ENCODE peak calls at places on chromosomes 13 and 19, in seven cellular contexts. A is mesendoderm, V is IMR-90, B is neuronal stem cell, U is H9, M is H1, L is trophoblast cell. Y is an unnamed sample.

GRCh38 chr13:99196466-99197256 is 4.0 kb upstream of the UBAC2 start:
- DNase-seq in A (no peak), V (no peak), B (no peak), U (no peak), M (no peak), L (peak), Y (no peak)

GRCh38 chr13:49985129-49985528 is 11.7 kb upstream of the TRIM13 start:
- DNase-seq in A (no peak), V (no peak), B (no peak), U (no peak), M (no peak), L (no peak), Y (no peak)

GRCh38 chr19:12617646-12618045 is 6.9 kb downstream of the ZNF791 start:
- DNase-seq in A (no peak), V (no peak), B (no peak), U (no peak), M (no peak), L (peak), Y (no peak)

GRCh38 chr19:23699521-23699860 is 12.5 kb upstream of the ZNF675 start:
- DNase-seq in A (peak), V (no peak), B (no peak), U (no peak), M (no peak), L (peak), Y (no peak)

GRCh38 chr19:5048091-5048726 is 79.3 kb downstream of the KDM4B start:
- DNase-seq in A (peak), V (peak), B (peak), U (peak), M (peak), L (peak), Y (peak)

GRCh38 chr13:47299316-47299715 is 402.5 kb upstream of the HTR2A start:
- DNase-seq in A (no peak), V (peak), B (no peak), U (no peak), M (no peak), L (no peak), Y (peak)

GRCh38 chr13:76723551-76724232 is 162.5 kb downstream of the KCTD12 start:
- DNase-seq in A (peak), V (peak), B (no peak), U (peak), M (peak), L (peak), Y (peak)

GRCh38 chr19:2476451-2477140 is 669 bp downstream of the GADD45B start:
- DNase-seq in A (peak), V (peak), B (no peak), U (no peak), M (peak), L (peak), Y (peak)

GRCh38 chr19:4702764-4703163 is 20.9 kb downstream of the DPP9 start:
- DNase-seq in A (no peak), V (no peak), B (no peak), U (no peak), M (no peak), L (no peak), Y (no peak)

GRCh38 chr19:39941615-39942507 is 7.4 kb upstream of the FCGBP start:
- DNase-seq in A (no peak), V (peak), B (peak), U (no peak), M (no peak), L (no peak), Y (peak)

GRCh38 chr19:41815301-41815700 is 18.9 kb downstream of the CEACAM3 start:
- DNase-seq in A (no peak), V (no peak), B (no peak), U (no peak), M (no peak), L (no peak), Y (no peak)

GRCh38 chr19:3576696-3577443 is 4.1 kb downstream of the HMG20B start:
- DNase-seq in A (peak), V (peak), B (no peak), U (peak), M (peak), L (no peak), Y (peak)

GRCh38 chr19:35995655-35995993 is 636 bp downstream of the SDHAF1 start:
- DNase-seq in A (peak), V (peak), B (no peak), U (peak), M (peak), L (peak), Y (peak)

GRCh38 chr13:32224916-32225315 is 90.2 kb downstream of the ZAR1L start:
- DNase-seq in A (no peak), V (peak), B (no peak), U (no peak), M (no peak), L (no peak), Y (peak)

GRCh38 chr19:54653181-54653809 is 9.5 kb upstream of the LILRB4 start:
- DNase-seq in A (peak), V (peak), B (no peak), U (no peak), M (no peak), L (no peak), Y (peak)

GRCh38 chr13:48749699-48750473 is 96.2 kb downstream of the CYSLTR2 start:
- DNase-seq in A (peak), V (peak), B (peak), U (peak), M (peak), L (peak), Y (peak)

GRCh38 chr19:38852231-38853044 is 2.7 kb upstream of the HNRNPL start:
- DNase-seq in A (peak), V (peak), B (no peak), U (peak), M (peak), L (peak), Y (peak)

GRCh38 chr19:29590278-29590677 is 15.8 kb upstream of the POP4 start:
- DNase-seq in A (peak), V (no peak), B (no peak), U (no peak), M (no peak), L (no peak), Y (no peak)

GRCh38 chr13:84400711-84401110 is 518.4 kb upstream of the SLITRK1 start:
- DNase-seq in A (no peak), V (peak), B (no peak), U (no peak), M (no peak), L (no peak), Y (peak)

GRCh38 chr19:56015756-56016155 is 29.2 kb downstream of the NLRP5 start:
- DNase-seq in A (no peak), V (no peak), B (no peak), U (no peak), M (no peak), L (no peak), Y (no peak)

GRCh38 chr19:3413796-3414327 is 47.5 kb downstream of the NFIC start:
- DNase-seq in A (no peak), V (no peak), B (no peak), U (no peak), M (no peak), L (no peak), Y (peak)

GRCh38 chr19:438416-438958 is 22.3 kb downstream of the SHC2 start:
- DNase-seq in A (no peak), V (no peak), B (no peak), U (no peak), M (no peak), L (no peak), Y (no peak)

GRCh38 chr13:43782686-43783085 is 4.1 kb downstream of the ENOX1 start:
- DNase-seq in A (no peak), V (no peak), B (no peak), U (no peak), M (no peak), L (no peak), Y (no peak)

GRCh38 chr13:29452773-29453574 is 142.5 kb downstream of the SLC7A1 start:
- DNase-seq in A (no peak), V (no peak), B (no peak), U (no peak), M (no peak), L (no peak), Y (no peak)

GRCh38 chr13:49759503-49759902 is 33.0 kb downstream of the KPNA3 start:
- DNase-seq in A (peak), V (no peak), B (no peak), U (no peak), M (no peak), L (no peak), Y (no peak)

GRCh38 chr13:70023506-70023905 is 84.1 kb upstream of the ATXN8OS start:
- DNase-seq in A (no peak), V (no peak), B (no peak), U (no peak), M (no peak), L (no peak), Y (no peak)

GRCh38 chr13:50955807-50956206 is 46.2 kb downstream of the RNASEH2B start:
- DNase-seq in A (no peak), V (no peak), B (no peak), U (no peak), M (no peak), L (no peak), Y (no peak)

DNA sequence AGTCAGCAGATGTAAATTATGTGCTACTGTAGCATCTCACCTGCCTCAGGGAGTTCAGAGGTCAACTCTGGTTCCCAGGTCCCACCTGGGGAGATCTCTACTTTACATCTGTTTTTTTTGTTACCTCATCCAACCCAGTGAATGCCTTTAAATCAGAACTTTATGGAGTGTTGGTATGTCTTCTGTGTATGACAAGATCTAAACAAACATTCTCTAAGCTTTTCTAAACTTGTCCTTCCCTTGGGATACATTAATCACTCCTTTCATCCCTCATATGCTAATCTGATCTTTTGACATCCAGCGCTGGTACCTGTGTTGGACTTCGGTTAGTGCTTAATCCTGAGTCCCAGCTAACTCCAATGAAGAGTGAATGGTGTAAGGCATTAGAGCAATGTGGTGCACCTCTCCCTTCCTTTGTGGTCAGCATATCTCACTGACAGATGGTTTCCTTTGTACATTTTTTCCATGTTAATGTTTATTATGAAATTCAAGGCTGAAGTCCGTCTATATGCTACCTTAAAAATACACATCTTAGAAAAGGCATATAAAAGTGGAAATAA is 213.4 kb downstream of the ABCC4 start:
- DNase-seq in A (no peak), V (peak), B (no peak), U (no peak), M (no peak), L (no peak), Y (peak)
- H3K23ac ChIP-seq in A (no peak), V (no peak), B (no peak), U (no peak), M (no peak), L (no peak), Y (no peak)

GRCh38 chr19:45234089-45234869 is 10.9 kb downstream of the EXOC3L2 start:
- DNase-seq in A (no peak), V (no peak), B (no peak), U (peak), M (peak), L (no peak), Y (no peak)
- H3K9ac ChIP-seq in A (no peak), V (no peak), B (peak), U (no peak), M (no peak), L (no peak), Y (no peak)

GRCh38 chr13:110759710-110760109 is 46.2 kb downstream of the ING1 start:
- DNase-seq in A (no peak), V (peak), B (no peak), U (no peak), M (no peak), L (no peak), Y (peak)

GRCh38 chr13:110756268-110756667 is 42.8 kb downstream of the ING1 start:
- DNase-seq in A (peak), V (peak), B (no peak), U (no peak), M (no peak), L (peak), Y (peak)

GRCh38 chr13:110760611-110761010 is 47.1 kb downstream of the ING1 start:
- DNase-seq in A (no peak), V (no peak), B (no peak), U (no peak), M (no peak), L (no peak), Y (no peak)

GRCh38 chr13:110757296-110757695 is 43.8 kb downstream of the ING1 start:
- DNase-seq in A (no peak), V (no peak), B (no peak), U (peak), M (peak), L (no peak), Y (no peak)

GRCh38 chr13:110758195-110758594 is 44.7 kb downstream of the ING1 start:
- DNase-seq in A (peak), V (peak), B (no peak), U (no peak), M (no peak), L (no peak), Y (peak)
- H3K23ac ChIP-seq in A (no peak), V (no peak), B (no peak), U (no peak), M (no peak), L (no peak), Y (no peak)

GRCh38 chr19:50333235-50333736 is 4.1 kb upstream of the KCNC3 start:
- DNase-seq in A (peak), V (peak), B (peak), U (peak), M (peak), L (peak), Y (peak)
- H3K9ac ChIP-seq in A (peak), V (no peak), B (peak), U (no peak), M (peak), L (no peak), Y (peak)

GRCh38 chr19:14441041-14441938 is 8.2 kb downstream of the PKN1 start:
- DNase-seq in A (no peak), V (no peak), B (no peak), U (no peak), M (no peak), L (no peak), Y (no peak)

GRCh38 chr19:14435320-14436050 is 2.4 kb downstream of the PKN1 start:
- DNase-seq in A (no peak), V (no peak), B (no peak), U (no peak), M (no peak), L (no peak), Y (no peak)

GRCh38 chr19:14440049-14440448 is 6.9 kb downstream of the PKN1 start:
- DNase-seq in A (no peak), V (no peak), B (no peak), U (no peak), M (no peak), L (no peak), Y (no peak)

GRCh38 chr19:14437578-14438140 is 4.6 kb downstream of the PKN1 start:
- DNase-seq in A (peak), V (no peak), B (no peak), U (no peak), M (no peak), L (peak), Y (no peak)

GRCh38 chr19:14439014-14439413 is 5.9 kb downstream of the PKN1 start:
- DNase-seq in A (no peak), V (no peak), B (no peak), U (no peak), M (no peak), L (no peak), Y (no peak)
- H3K23ac ChIP-seq in A (no peak), V (no peak), B (peak), U (no peak), M (no peak), L (no peak), Y (no peak)

GRCh38 chr13:41454170-41454569 is 3.2 kb upstream of the RGCC start:
- DNase-seq in A (no peak), V (no peak), B (no peak), U (no peak), M (no peak), L (no peak), Y (no peak)

GRCh38 chr13:41456768-41457588 is at the start of gene RGCC:
- DNase-seq in A (peak), V (peak), B (peak), U (peak), M (peak), L (peak), Y (peak)

GRCh38 chr13:41453620-41454019 is 3.7 kb upstream of the RGCC start:
- DNase-seq in A (no peak), V (no peak), B (no peak), U (no peak), M (no peak), L (no peak), Y (no peak)

GRCh38 chr13:41457589-41458186 is 338 bp downstream of the RGCC start:
- DNase-seq in A (peak), V (no peak), B (no peak), U (no peak), M (peak), L (peak), Y (no peak)

GRCh38 chr13:41455725-41456419 is 1.5 kb upstream of the RGCC start:
- DNase-seq in A (peak), V (no peak), B (no peak), U (no peak), M (no peak), L (no peak), Y (no peak)
- H3K9ac ChIP-seq in A (no peak), V (no peak), B (no peak), U (no peak), M (no peak), L (no peak), Y (no peak)